ENCODE peak calls at places on chromosomes 3 and 15, in five cellular contexts. One of them, this sample, is unnamed. For H3K4me1, the result is how much of the 10 kb centered on the place peaks cover.

GRCh38 chr3:133853063-133853924 is 42.4 kb downstream of the RAB6B start:
- DNase-seq in CD8-positive, alpha-beta T cell: no peak
- DNase-seq in A673: no peak
- DNase-seq in hepatocyte: no peak
- DNase-seq in tibial artery: no peak
- DNase-seq in this sample: no peak

GRCh38 chr3:162354343-162354742 is 857.7 kb downstream of the OTOL1 start:
- DNase-seq in CD8-positive, alpha-beta T cell: no peak
- DNase-seq in A673: no peak
- DNase-seq in hepatocyte: no peak
- DNase-seq in tibial artery: no peak
- DNase-seq in this sample: no peak

GRCh38 chr15:34759347-34759746 is 4.5 kb upstream of the GJD2 start:
- DNase-seq in CD8-positive, alpha-beta T cell: no peak
- DNase-seq in A673: no peak
- DNase-seq in hepatocyte: no peak
- DNase-seq in tibial artery: no peak
- DNase-seq in this sample: no peak

GRCh38 chr3:41660510-41660909 is 301.4 kb downstream of the ULK4 start:
- DNase-seq in CD8-positive, alpha-beta T cell: no peak
- DNase-seq in A673: no peak
- DNase-seq in hepatocyte: no peak
- DNase-seq in tibial artery: no peak
- DNase-seq in this sample: no peak

GRCh38 chr3:112579232-112579631 is 17.4 kb downstream of the SLC35A5 start:
- DNase-seq in CD8-positive, alpha-beta T cell: no peak
- DNase-seq in A673: no peak
- DNase-seq in hepatocyte: no peak
- DNase-seq in tibial artery: no peak
- DNase-seq in this sample: no peak

GRCh38 chr3:37546876-37547275 is 314.8 kb upstream of the CTDSPL start:
- DNase-seq in CD8-positive, alpha-beta T cell: no peak
- DNase-seq in A673: peak
- DNase-seq in hepatocyte: peak
- DNase-seq in tibial artery: peak
- DNase-seq in this sample: no peak

GRCh38 chr3:31895471-31895870 is 85.6 kb downstream of the OSBPL10 start:
- DNase-seq in CD8-positive, alpha-beta T cell: no peak
- DNase-seq in A673: no peak
- DNase-seq in hepatocyte: no peak
- DNase-seq in tibial artery: no peak
- DNase-seq in this sample: no peak

GRCh38 chr3:13711911-13712650 is 163.2 kb downstream of the FBLN2 start:
- DNase-seq in CD8-positive, alpha-beta T cell: no peak
- DNase-seq in A673: no peak
- DNase-seq in hepatocyte: no peak
- DNase-seq in tibial artery: no peak
- DNase-seq in this sample: no peak

GRCh38 chr3:57026918-57027317 is 33.5 kb upstream of the SPATA12 start:
- DNase-seq in CD8-positive, alpha-beta T cell: no peak
- DNase-seq in A673: peak
- DNase-seq in hepatocyte: no peak
- DNase-seq in tibial artery: no peak
- DNase-seq in this sample: no peak

GRCh38 chr3:128378631-128379347 is 87.9 kb downstream of the DNAJB8 start:
- DNase-seq in CD8-positive, alpha-beta T cell: no peak
- DNase-seq in A673: no peak
- DNase-seq in hepatocyte: peak
- DNase-seq in tibial artery: no peak
- DNase-seq in this sample: no peak

DNA sequence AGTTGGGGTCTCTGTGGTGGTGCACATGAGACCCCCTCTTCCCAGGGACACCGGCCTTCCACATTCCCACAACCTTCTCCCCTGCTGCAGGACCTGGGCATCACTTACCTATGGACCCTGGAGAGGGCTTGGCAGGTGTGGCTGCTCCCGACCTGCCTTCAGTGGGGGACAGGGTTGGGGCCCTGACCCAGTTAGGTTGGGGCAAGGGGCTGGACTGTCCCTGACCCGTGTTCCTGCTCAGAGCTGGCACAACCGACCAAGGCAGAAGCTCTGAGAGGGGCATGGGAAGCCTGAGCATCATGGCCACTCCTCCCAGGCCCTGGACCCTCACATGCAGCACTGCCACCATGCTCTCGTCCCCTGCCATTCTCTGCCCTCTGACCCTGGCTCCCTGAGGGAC is 6.1 kb downstream of the NBEAL2 start:
- DNase-seq in CD8-positive, alpha-beta T cell: no peak
- DNase-seq in A673: no peak
- DNase-seq in hepatocyte: no peak
- DNase-seq in tibial artery: no peak
- DNase-seq in this sample: no peak
- H3K4me1 ChIP-seq in CD8-positive, alpha-beta T cell: half or more
- H3K4me1 ChIP-seq in A673: under half
- H3K4me1 ChIP-seq in hepatocyte: under half
- H3K4me1 ChIP-seq in tibial artery: under half
- H3K4me1 ChIP-seq in this sample: half or more

DNA sequence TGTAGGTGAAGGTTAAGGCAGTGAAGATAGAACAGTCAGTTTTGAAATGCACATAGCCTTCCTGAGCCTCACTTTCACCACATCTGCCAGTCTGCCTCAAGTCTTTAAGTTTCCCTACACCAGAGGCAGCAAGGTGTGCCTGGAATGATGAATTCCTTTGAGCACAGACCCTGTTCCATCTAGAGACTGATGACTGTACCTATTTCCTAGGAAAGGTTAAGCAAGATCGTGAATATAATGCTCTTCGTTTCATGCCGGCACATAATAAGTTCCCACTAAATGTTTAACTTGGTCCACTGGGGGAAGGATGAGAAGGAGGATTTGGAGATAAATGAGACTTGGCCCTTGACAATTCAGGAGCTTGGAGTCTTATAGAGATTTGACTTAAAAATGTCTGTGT is 141.9 kb downstream of the LPP start:
- DNase-seq in CD8-positive, alpha-beta T cell: no peak
- DNase-seq in A673: no peak
- DNase-seq in hepatocyte: no peak
- DNase-seq in tibial artery: no peak
- DNase-seq in this sample: no peak
- H3K27ac ChIP-seq in CD8-positive, alpha-beta T cell: no peak
- H3K27ac ChIP-seq in A673: no peak
- H3K27ac ChIP-seq in hepatocyte: peak
- H3K27ac ChIP-seq in tibial artery: peak
- H3K27ac ChIP-seq in this sample: no peak

GRCh38 chr3:100271522-100271921 is 10.7 kb downstream of the TBC1D23 start:
- DNase-seq in CD8-positive, alpha-beta T cell: no peak
- DNase-seq in A673: no peak
- DNase-seq in hepatocyte: no peak
- DNase-seq in tibial artery: no peak
- DNase-seq in this sample: no peak
- H3K4me1 ChIP-seq in CD8-positive, alpha-beta T cell: under half
- H3K4me1 ChIP-seq in A673: under half
- H3K4me1 ChIP-seq in hepatocyte: under half
- H3K4me1 ChIP-seq in tibial artery: under half
- H3K4me1 ChIP-seq in this sample: under half

GRCh38 chr3:49713336-49714105 is 6.0 kb downstream of the AMIGO3 start:
- DNase-seq in CD8-positive, alpha-beta T cell: no peak
- DNase-seq in A673: no peak
- DNase-seq in hepatocyte: no peak
- DNase-seq in tibial artery: no peak
- DNase-seq in this sample: no peak
- H3K27ac ChIP-seq in CD8-positive, alpha-beta T cell: no peak
- H3K27ac ChIP-seq in A673: no peak
- H3K27ac ChIP-seq in hepatocyte: no peak
- H3K27ac ChIP-seq in tibial artery: no peak
- H3K27ac ChIP-seq in this sample: no peak

GRCh38 chr3:74631771-74632170 is 17.3 kb upstream of the CNTN3 start:
- DNase-seq in CD8-positive, alpha-beta T cell: no peak
- DNase-seq in A673: no peak
- DNase-seq in hepatocyte: no peak
- DNase-seq in tibial artery: no peak
- DNase-seq in this sample: no peak

GRCh38 chr3:74631341-74631740 is 16.9 kb upstream of the CNTN3 start:
- DNase-seq in CD8-positive, alpha-beta T cell: no peak
- DNase-seq in A673: no peak
- DNase-seq in hepatocyte: no peak
- DNase-seq in tibial artery: no peak
- DNase-seq in this sample: no peak

GRCh38 chr3:74636981-74637380 is 22.5 kb upstream of the CNTN3 start:
- DNase-seq in CD8-positive, alpha-beta T cell: no peak
- DNase-seq in A673: no peak
- DNase-seq in hepatocyte: no peak
- DNase-seq in tibial artery: no peak
- DNase-seq in this sample: no peak

GRCh38 chr3:74630602-74631001 is 16.1 kb upstream of the CNTN3 start:
- DNase-seq in CD8-positive, alpha-beta T cell: no peak
- DNase-seq in A673: peak
- DNase-seq in hepatocyte: peak
- DNase-seq in tibial artery: no peak
- DNase-seq in this sample: no peak

GRCh38 chr3:74633021-74633420 is 18.6 kb upstream of the CNTN3 start:
- DNase-seq in CD8-positive, alpha-beta T cell: no peak
- DNase-seq in A673: no peak
- DNase-seq in hepatocyte: no peak
- DNase-seq in tibial artery: no peak
- DNase-seq in this sample: no peak
- H3K4me1 ChIP-seq in CD8-positive, alpha-beta T cell: under half
- H3K4me1 ChIP-seq in A673: under half
- H3K4me1 ChIP-seq in hepatocyte: under half
- H3K4me1 ChIP-seq in tibial artery: under half
- H3K4me1 ChIP-seq in this sample: under half

DNA sequence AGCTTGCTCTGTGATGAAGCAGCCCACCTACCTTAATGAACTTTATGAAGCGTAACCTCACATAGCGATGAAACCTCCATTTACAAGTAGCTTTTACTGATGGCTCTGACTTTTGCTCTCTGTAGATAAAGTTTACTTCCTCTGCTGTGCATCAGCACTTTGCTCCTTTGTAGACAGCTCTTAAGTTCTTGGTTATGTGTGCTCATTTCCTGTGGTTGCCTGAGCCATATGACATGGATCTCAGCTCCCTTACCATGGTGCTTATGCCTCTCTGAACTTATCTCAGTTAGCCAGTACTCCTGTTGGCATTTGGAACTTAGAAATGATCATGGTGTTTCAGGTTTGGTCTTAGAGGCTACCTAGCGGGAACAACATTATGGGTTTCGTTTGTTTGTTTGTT is 7.8 kb downstream of the MFSD1 start:
- DNase-seq in CD8-positive, alpha-beta T cell: no peak
- DNase-seq in A673: no peak
- DNase-seq in hepatocyte: no peak
- DNase-seq in tibial artery: no peak
- DNase-seq in this sample: no peak
- H3K27ac ChIP-seq in CD8-positive, alpha-beta T cell: no peak
- H3K27ac ChIP-seq in A673: no peak
- H3K27ac ChIP-seq in hepatocyte: no peak
- H3K27ac ChIP-seq in tibial artery: no peak
- H3K27ac ChIP-seq in this sample: no peak

This sample was measured in effector memory CD4-positive, alpha-beta T cell.